ENCODE peak calls at places on chromosomes 16 and 17, in five cellular contexts. G, C, E, O and V are unnamed samples.

GRCh38 chr17:31374083-31374447 is 17.4 kb upstream of the RAB11FIP4 start:
- DNase-seq in G (no peak), C (no peak), E (no peak), O (no peak), V (peak; percentile 75)

GRCh38 chr17:79620207-79621038 is 9.6 kb upstream of the RBFOX3 start:
- DNase-seq in G (no peak), C (no peak), E (no peak), O (peak; percentile 20), V (no peak)

GRCh38 chr17:80517641-80518040 is 27.0 kb upstream of the RPTOR start:
- DNase-seq in G (no peak), C (no peak), E (no peak), O (no peak), V (no peak)

GRCh38 chr17:37744961-37745800 is at the start of gene HNF1B:
- DNase-seq in G (peak; percentile 33), C (no peak), E (no peak), O (peak; percentile 66), V (peak; percentile 23)

GRCh38 chr17:5078106-5079028 is at the start of gene ZFP3:
- DNase-seq in G (peak; percentile 86), C (peak; percentile 69), E (peak; percentile 9), O (peak; percentile 87), V (peak; percentile 78)

GRCh38 chr16:4968879-4969278 is 10.7 kb downstream of the SEC14L5 start:
- DNase-seq in G (no peak), C (no peak), E (no peak), O (no peak), V (no peak)

GRCh38 chr16:72609933-72610332 is 438.0 kb upstream of the PMFBP1 start:
- DNase-seq in G (no peak), C (no peak), E (no peak), O (no peak), V (peak; percentile 56)

GRCh38 chr17:77210331-77210730 is 69.6 kb downstream of the SEC14L1 start:
- DNase-seq in G (no peak), C (no peak), E (no peak), O (no peak), V (no peak)

GRCh38 chr17:71402661-71403141 is 718.1 kb upstream of the SOX9 start:
- DNase-seq in G (no peak), C (no peak), E (no peak), O (no peak), V (no peak)

GRCh38 chr16:684067-684794 is at the start of gene JMJD8:
- DNase-seq in G (peak; percentile 99), C (peak; percentile 98), E (peak; percentile 82), O (peak; percentile 98), V (peak; percentile 96)

GRCh38 chr16:87926246-87927194 is 9.8 kb downstream of the CA5A start:
- DNase-seq in G (peak; percentile 40), C (no peak), E (no peak), O (peak; percentile 62), V (no peak)

GRCh38 chr17:46949291-46950174 is 26.6 kb downstream of the GOSR2 start:
- DNase-seq in G (no peak), C (no peak), E (no peak), O (no peak), V (no peak)

GRCh38 chr17:83058478-83059167 is 20.8 kb upstream of the METRNL start:
- DNase-seq in G (no peak), C (no peak), E (no peak), O (peak; percentile 28), V (no peak)

GRCh38 chr16:66552288-66553143 is at the start of gene CKLF:
- DNase-seq in G (peak; percentile 93), C (peak; percentile 86), E (peak; percentile 88), O (peak; percentile 88), V (peak; percentile 85)